ENCODE peak calls at places on chromosomes 16 and 17, in seven cellular contexts. N, Q, I, X, F, T and Y are unnamed samples.

GRCh38 chr16:23640959-23641765 is at the start of the genes DCTN5 and PALB2:
- DNase-seq in N (peak; percentile 88), Q (peak; percentile 94), I (peak; percentile 95), X (peak; percentile 95), F (peak; percentile 60), T (peak; percentile 95), Y (peak; percentile 92)

GRCh38 chr17:64009571-64010402 is 10.6 kb downstream of the ICAM2 start:
- DNase-seq in N (no peak), Q (peak; percentile 61), I (no peak), X (peak; percentile 21), F (no peak), T (peak; percentile 26), Y (peak; percentile 65)

GRCh38 chr16:17232487-17232886 is 238.3 kb downstream of the XYLT1 start:
- DNase-seq in N (no peak), Q (no peak), I (no peak), X (no peak), F (no peak), T (no peak), Y (no peak)

GRCh38 chr17:64218066-64218465 is 45.0 kb downstream of the TEX2 start:
- DNase-seq in N (no peak), Q (no peak), I (no peak), X (no peak), F (no peak), T (no peak), Y (no peak)

GRCh38 chr16:56950881-56951771 is 10.6 kb upstream of the CETP start:
- DNase-seq in N (peak; percentile 41), Q (peak; percentile 59), I (peak; percentile 65), X (peak; percentile 42), F (no peak), T (peak; percentile 67), Y (no peak)

GRCh38 chr16:84207869-84208268 is 16.9 kb downstream of the ADAD2 start:
- DNase-seq in N (no peak), Q (no peak), I (no peak), X (no peak), F (no peak), T (no peak), Y (no peak)

GRCh38 chr17:57228921-57229320 is 27.4 kb upstream of the MSI2 start:
- DNase-seq in N (no peak), Q (no peak), I (no peak), X (no peak), F (no peak), T (no peak), Y (no peak)

GRCh38 chr17:60947100-60947499 is 269.4 kb downstream of the BCAS3 start:
- DNase-seq in N (no peak), Q (no peak), I (no peak), X (no peak), F (no peak), T (no peak), Y (no peak)

GRCh38 chr17:38604479-38605229 is 1.1 kb downstream of the SRCIN1 start:
- DNase-seq in N (no peak), Q (no peak), I (peak; percentile 48), X (no peak), F (no peak), T (no peak), Y (no peak)

GRCh38 chr16:15415411-15416070 is 18.8 kb upstream of the BMERB1 start:
- DNase-seq in N (no peak), Q (no peak), I (no peak), X (no peak), F (no peak), T (no peak), Y (no peak)

GRCh38 chr16:67897231-67897630 is 4.2 kb downstream of the PSKH1 start:
- DNase-seq in N (peak; percentile 71), Q (peak; percentile 95), I (no peak), X (no peak), F (no peak), T (no peak), Y (no peak)

DNA sequence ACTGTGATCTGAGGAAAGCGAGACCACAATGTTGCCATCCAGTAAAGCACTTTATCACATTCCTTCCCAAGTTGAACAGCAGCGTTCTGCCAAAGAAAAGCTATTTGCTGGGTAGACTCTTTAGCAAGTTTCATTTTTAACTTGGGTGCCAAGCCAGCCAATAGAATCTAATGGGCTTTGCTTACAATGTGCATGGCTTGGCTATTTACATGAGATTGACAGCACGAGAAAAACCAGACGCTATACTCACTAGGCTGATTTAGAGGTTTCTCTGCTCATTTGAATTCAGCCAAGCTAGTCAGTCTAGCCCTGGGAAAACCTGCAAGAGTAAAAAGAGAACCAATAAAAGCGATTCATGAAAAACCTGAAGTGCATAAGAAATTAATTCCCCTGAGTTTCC is 108.9 kb downstream of the CDH13 start:
- DNase-seq in N (no peak), Q (no peak), I (no peak), X (no peak), F (no peak), T (no peak), Y (no peak)
- H3K4me3 ChIP-seq in N (no peak overlapping the region), Q (no peak overlapping the region), I (no peak overlapping the region), X (no peak overlapping the region), F (no peak overlapping the region), T (no peak overlapping the region), Y (no peak overlapping the region)

DNA sequence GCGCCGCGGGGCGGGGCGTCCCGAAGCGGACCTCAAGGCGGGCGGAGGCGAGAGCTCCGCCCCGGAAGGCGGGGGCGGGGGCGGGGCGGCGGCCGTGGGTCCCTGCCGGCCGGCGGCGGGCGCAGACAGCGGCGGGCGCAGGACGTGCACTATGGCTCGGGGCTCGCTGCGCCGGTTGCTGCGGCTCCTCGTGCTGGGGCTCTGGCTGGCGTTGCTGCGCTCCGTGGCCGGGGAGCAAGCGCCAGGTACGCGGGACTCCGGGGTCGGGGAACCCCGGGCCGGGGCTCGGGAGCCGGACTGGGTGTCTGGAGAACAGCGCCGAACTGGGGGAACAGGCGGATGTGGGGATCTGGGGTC is at the start of gene TNFRSF12A:
- DNase-seq in N (peak; percentile 42), Q (peak; percentile 77), I (peak; percentile 82), X (peak; percentile 64), F (no peak), T (no peak), Y (peak; percentile 54)
- TF ChIP-seq POLR2A in N (peak; percentile 75), Q (peak; percentile 90), I (peak; percentile 93), X (peak; percentile 94), F (peak; percentile 81), T (peak; percentile 80), Y (no peak)

GRCh38 chr16:62283-62682 is 8.7 kb downstream of the SNRNP25 start:
- DNase-seq in N (no peak), Q (no peak), I (no peak), X (no peak), F (no peak), T (no peak), Y (no peak)
- TF ChIP-seq CTCF in N (no peak), Q (no peak), I (no peak), X (no peak), F (no peak), T (no peak), Y (no peak)

DNA sequence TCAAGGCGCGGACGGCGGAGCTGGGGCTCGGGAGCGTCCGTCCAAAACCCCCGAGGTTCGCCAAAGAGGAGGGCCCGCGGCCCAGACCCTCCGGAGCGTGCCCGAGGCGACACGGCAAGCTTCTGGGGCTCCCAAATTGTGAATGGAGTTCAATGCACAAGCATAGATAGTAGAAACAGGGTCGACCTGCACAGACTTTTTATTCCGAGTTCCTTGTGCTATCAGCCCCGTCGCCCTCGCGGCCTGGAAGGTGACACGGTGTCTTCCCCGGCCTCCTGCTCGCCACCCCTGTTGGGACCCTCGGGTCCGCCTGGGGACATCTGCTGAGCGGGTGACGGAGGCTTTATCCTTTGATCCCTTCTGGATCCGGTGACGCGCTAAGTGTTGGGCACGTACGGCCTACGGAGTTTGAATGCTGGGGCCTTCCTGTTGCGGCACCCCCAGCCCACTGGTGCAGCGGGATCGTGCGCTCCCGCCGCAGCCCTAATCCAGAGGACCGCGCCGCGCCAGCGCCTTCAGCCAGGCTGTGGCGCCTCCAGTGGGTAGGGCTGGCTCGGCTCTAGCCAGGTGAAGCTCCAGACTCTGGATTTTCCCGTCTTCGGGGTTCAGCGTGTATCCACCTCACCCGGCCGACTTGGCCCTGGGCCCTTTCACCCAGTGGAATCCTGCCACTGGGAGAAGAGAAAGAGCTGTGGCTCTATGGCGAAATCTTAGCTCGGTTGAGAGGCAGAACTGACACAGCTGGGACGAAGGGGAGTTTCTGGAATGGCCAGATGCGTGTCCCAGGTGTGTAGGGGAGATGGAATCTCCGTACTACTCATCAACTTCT is 17.0 kb upstream of the NTN1 start:
- DNase-seq in N (no peak), Q (no peak), I (no peak), X (no peak), F (no peak), T (no peak), Y (peak; percentile 70)
- H3K4me3 ChIP-seq in N (no peak overlapping the region), Q (no peak overlapping the region), I (no peak overlapping the region), X (no peak overlapping the region), F (no peak overlapping the region), T (peak overlapping the region; percentile 60), Y (no peak overlapping the region)

GRCh38 chr17:1516403-1517161 is at the start of gene INPP5K:
- DNase-seq in N (peak; percentile 90), Q (peak; percentile 98), I (peak; percentile 99), X (peak; percentile 98), F (peak; percentile 79), T (peak; percentile 98), Y (peak; percentile 99)
- TF ChIP-seq POLR2A in N (peak; percentile 66), Q (peak; percentile 86), I (peak; percentile 91), X (peak; percentile 78), F (peak; percentile 61), T (peak; percentile 49), Y (no peak)